ENCODE peak calls at places on chromosomes 11 and 22, in six cellular contexts. N, O, S, Y, D and F are unnamed samples.

GRCh38 chr11:100719809-100720221 is 32.7 kb downstream of the ARHGAP42 start:
- DNase-seq in Y (no peak), S (peak), D (peak), O (peak), N (no peak), F (peak)

GRCh38 chr22:40512426-40513136 is 123.9 kb downstream of the MRTFA start:
- DNase-seq in O (peak), S (peak), Y (peak), D (peak), N (no peak), F (peak)

GRCh38 chr11:10208045-10208674 is 85.9 kb downstream of the SBF2 start:
- DNase-seq in D (peak), Y (no peak), O (peak), S (peak), N (no peak), F (no peak)

GRCh38 chr11:73139476-73140198 is 2.5 kb downstream of the FCHSD2 start:
- DNase-seq in S (peak), N (no peak), D (peak), Y (no peak), O (peak), F (no peak)

GRCh38 chr11:83933008-83933407 is 646.8 kb upstream of the CCDC90B start:
- DNase-seq in O (no peak), S (no peak), Y (no peak), D (no peak), N (no peak), F (no peak)

GRCh38 chr22:48366056-48366455 is 1461.6 kb downstream of the BRD1 start:
- DNase-seq in S (no peak), N (no peak), D (no peak), Y (peak), O (no peak), F (no peak)

GRCh38 chr11:765025-765801 is 12.1 kb downstream of the GATD1 start:
- DNase-seq in N (no peak), O (peak), Y (peak), D (peak), S (peak), F (peak)

GRCh38 chr11:72779495-72780128 is 14.2 kb downstream of the STARD10 start:
- DNase-seq in S (no peak), O (no peak), Y (no peak), D (no peak), N (no peak), F (no peak)

GRCh38 chr22:42280140-42280539 is 9.7 kb upstream of the TCF20 start:
- DNase-seq in Y (no peak), N (no peak), D (no peak), S (no peak), O (no peak), F (no peak)

GRCh38 chr11:110531056-110531756 is 101.5 kb downstream of the FDX1 start:
- DNase-seq in D (no peak), S (peak), N (no peak), Y (no peak), O (no peak), F (no peak)

GRCh38 chr11:80414766-80415165 is 973.9 kb upstream of the TENM4 start:
- DNase-seq in N (no peak), D (no peak), O (peak), S (peak), Y (no peak), F (no peak)

GRCh38 chr11:129861702-129862107 is 33.7 kb downstream of the NFRKB start:
- DNase-seq in S (peak), N (no peak), O (peak), D (peak), Y (peak), F (peak)

GRCh38 chr11:128171496-128171895 is 415.9 kb downstream of the ETS1 start:
- DNase-seq in O (peak), Y (no peak), D (peak), S (no peak), N (no peak), F (no peak)

GRCh38 chr11:75562836-75563484 is 907 bp downstream of the SERPINH1 start:
- DNase-seq in N (no peak), D (peak), S (peak), O (peak), Y (no peak), F (peak)

GRCh38 chr11:119094816-119095065 is 6.9 kb downstream of the DPAGT1 start:
- DNase-seq in O (peak), Y (peak), D (peak), N (peak), S (peak), F (peak)

GRCh38 chr22:43706151-43706550 is 106.0 kb downstream of the EFCAB6 start:
- DNase-seq in N (no peak), O (no peak), D (no peak), S (no peak), Y (no peak), F (no peak)

GRCh38 chr11:32259641-32260081 is 168.8 kb downstream of the RCN1 start:
- DNase-seq in O (peak), D (peak), S (peak), N (no peak), Y (no peak), F (no peak)

GRCh38 chr11:3222941-3223905 is 4.6 kb upstream of the MRGPRG start:
- DNase-seq in N (no peak), Y (no peak), O (no peak), D (no peak), S (no peak), F (no peak)

GRCh38 chr11:117256573-117256972 is 24.1 kb downstream of the RNF214 start:
- DNase-seq in Y (no peak), O (peak), S (peak), N (no peak), D (no peak), F (no peak)

GRCh38 chr11:561148-562003 is 606 bp downstream of the RASSF7 start:
- DNase-seq in O (peak), D (no peak), Y (no peak), S (peak), N (no peak), F (peak)

GRCh38 chr11:2071748-2072385 is 67.3 kb downstream of the IGF2 start:
- DNase-seq in D (no peak), O (peak), Y (no peak), N (no peak), S (peak), F (no peak)

GRCh38 chr11:41201156-41201555 is 258.3 kb downstream of the LRRC4C start:
- DNase-seq in D (peak), N (no peak), S (no peak), Y (no peak), O (peak), F (no peak)

GRCh38 chr11:86991341-86991740 is 36.1 kb upstream of the FZD4 start:
- DNase-seq in S (no peak), Y (no peak), O (no peak), D (no peak), N (no peak), F (no peak)